ENCODE peak calls at places on chromosome 21, in nine cellular contexts. K is activated T-cell treated with anti-CD3 and anti-CD28 coated beads for 1 hour; O is EH; I is stimulated activated naive CD8-positive, alpha-beta T cell treated with anti-CD3 and anti-CD28 coated beads, Interleukin-15, Interleukin-2, amounts not matched to agents 100 U/mL and 50 U/mL, for 24 hours; L is caudate nucleus; A is HFF-Myc; E is IMR-90; G is hippocampal formation; R is ELF-1. W is an unnamed sample.
A peak's percentile ranks its signal among the peaks of the same experiment; 100 is the strongest.

GRCh38 chr21:33244082-33244780 is 14.5 kb downstream of the IFNAR2 start:
- DNase-seq in K (no peak), L (no peak), O (no peak), A (no peak), G (no peak), R (no peak), E (no peak), I (no peak), W (no peak)

GRCh38 chr21:37565530-37566223 is 199.1 kb downstream of the DYRK1A start:
- DNase-seq in K (no peak), A (no peak), E (peak; percentile 37), I (no peak), O (peak; percentile 77), R (no peak), G (peak; percentile 46), L (no peak), W (no peak)

GRCh38 chr21:46153259-46154154 is 1.9 kb downstream of the FTCD start:
- DNase-seq in E (no peak), K (peak; percentile 52), I (peak; percentile 72), R (peak; percentile 82), O (peak; percentile 50), A (no peak), G (peak; percentile 12), L (peak; percentile 11), W (no peak)

GRCh38 chr21:25421327-25422028 is 185.8 kb downstream of the MRPL39 start:
- DNase-seq in E (peak; percentile 68), O (peak; percentile 15), R (peak; percentile 39), I (peak; percentile 57), G (no peak), A (no peak), L (no peak), K (peak; percentile 17), W (no peak)

GRCh38 chr21:27225142-27225541 is 258.3 kb upstream of the ADAMTS5 start:
- DNase-seq in O (peak; percentile 73), E (peak; percentile 57), A (no peak), I (no peak), K (no peak), R (no peak), G (no peak), L (no peak), W (no peak)

GRCh38 chr21:42220138-42220701 is 1.3 kb downstream of the ABCG1 start:
- DNase-seq in R (peak; percentile 64), I (peak; percentile 53), O (peak; percentile 51), L (peak; percentile 55), K (peak; percentile 47), A (no peak), G (peak; percentile 58), E (peak; percentile 82), W (peak; percentile 89)

GRCh38 chr21:45266518-45267389 is 20.9 kb downstream of the POFUT2 start:
- DNase-seq in A (no peak), I (peak; percentile 33), R (no peak), O (peak; percentile 46), E (no peak), K (no peak), G (no peak), L (no peak), W (no peak)

GRCh38 chr21:28885853-28886177 is 106.9 kb downstream of the LTN1 start:
- DNase-seq in O (peak; percentile 54), I (no peak), G (no peak), A (peak; percentile 30), E (no peak), R (no peak), K (no peak), L (no peak), W (peak; percentile 2)

GRCh38 chr21:22900511-22900910 is 1902.3 kb downstream of the NCAM2 start:
- DNase-seq in G (no peak), A (no peak), O (no peak), I (no peak), L (no peak), K (no peak), E (peak; percentile 2), R (no peak), W (no peak)

GRCh38 chr21:44911384-44912157 is 9.1 kb downstream of the ITGB2 start:
- DNase-seq in E (no peak), L (peak; percentile 16), I (peak; percentile 65), A (no peak), K (peak; percentile 56), O (no peak), G (no peak), R (no peak), W (peak; percentile 55)

GRCh38 chr21:28473530-28474225 is 519.0 kb downstream of the LTN1 start:
- DNase-seq in A (no peak), E (peak; percentile 61), K (no peak), L (no peak), R (no peak), G (no peak), O (peak; percentile 63), I (no peak), W (no peak)

GRCh38 chr21:42117229-42118048 is 46.3 kb downstream of the UMODL1 start:
- DNase-seq in E (peak; percentile 81), A (peak; percentile 49), O (peak; percentile 78), L (peak; percentile 34), G (peak; percentile 58), I (peak; percentile 83), R (peak; percentile 84), K (peak; percentile 66), W (peak; percentile 67)

GRCh38 chr21:44347911-44348451 is 5.4 kb upstream of the TRPM2 start:
- DNase-seq in G (no peak), L (no peak), R (no peak), O (no peak), E (no peak), I (no peak), A (no peak), K (no peak), W (no peak)

GRCh38 chr21:43687566-43688395 is 28.4 kb downstream of the RRP1B start:
- DNase-seq in E (no peak), R (no peak), L (no peak), A (no peak), G (no peak), I (no peak), O (no peak), K (no peak), W (no peak)